ENCODE peak calls at places on chromosomes 5 and 9, in ten cellular contexts. One of them, this sample, is unnamed.

GRCh38 chr5:125083932-125084331 is 337.5 kb upstream of the ZNF608 start:
- DNase-seq in substantia nigra: no peak
- DNase-seq in dermis blood vessel endothelial cell: no peak
- DNase-seq in bronchial epithelial cell: peak; percentile 75
- DNase-seq in BE2C: no peak
- DNase-seq in NCI-H1105: no peak
- DNase-seq in activated CD4-positive, CD25-positive, alpha-beta regulatory T cell: no peak
- DNase-seq in activated naive CD4-positive, alpha-beta T cell treated with anti-CD3 and anti-CD28 coated beads, Interleukin-2, amount 50 U/mL, for 72 hours: no peak
- DNase-seq in nucleus accumbens: no peak
- DNase-seq in GM10248: no peak
- DNase-seq in this sample: no peak

GRCh38 chr5:141322261-141322660 is 1.7 kb upstream of the TAF7 start:
- DNase-seq in activated naive CD4-positive, alpha-beta T cell treated with anti-CD3 and anti-CD28 coated beads, Interleukin-2, amount 50 U/mL, for 72 hours: no peak
- DNase-seq in dermis blood vessel endothelial cell: no peak
- DNase-seq in NCI-H1105: no peak
- DNase-seq in BE2C: no peak
- DNase-seq in substantia nigra: no peak
- DNase-seq in nucleus accumbens: no peak
- DNase-seq in GM10248: no peak
- DNase-seq in activated CD4-positive, CD25-positive, alpha-beta regulatory T cell: no peak
- DNase-seq in bronchial epithelial cell: no peak
- DNase-seq in this sample: no peak

GRCh38 chr5:151870820-151871219 is 53.8 kb downstream of the GLRA1 start:
- DNase-seq in nucleus accumbens: no peak
- DNase-seq in dermis blood vessel endothelial cell: peak; percentile 18
- DNase-seq in bronchial epithelial cell: peak; percentile 66
- DNase-seq in BE2C: no peak
- DNase-seq in activated naive CD4-positive, alpha-beta T cell treated with anti-CD3 and anti-CD28 coated beads, Interleukin-2, amount 50 U/mL, for 72 hours: no peak
- DNase-seq in GM10248: no peak
- DNase-seq in activated CD4-positive, CD25-positive, alpha-beta regulatory T cell: no peak
- DNase-seq in substantia nigra: no peak
- DNase-seq in NCI-H1105: no peak
- DNase-seq in this sample: no peak

GRCh38 chr5:7157083-7157482 is 238.9 kb upstream of the ADCY2 start:
- DNase-seq in BE2C: no peak
- DNase-seq in GM10248: no peak
- DNase-seq in nucleus accumbens: no peak
- DNase-seq in activated CD4-positive, CD25-positive, alpha-beta regulatory T cell: no peak
- DNase-seq in substantia nigra: no peak
- DNase-seq in NCI-H1105: no peak
- DNase-seq in bronchial epithelial cell: no peak
- DNase-seq in dermis blood vessel endothelial cell: no peak
- DNase-seq in activated naive CD4-positive, alpha-beta T cell treated with anti-CD3 and anti-CD28 coated beads, Interleukin-2, amount 50 U/mL, for 72 hours: no peak
- DNase-seq in this sample: no peak

GRCh38 chr5:171986772-171987171 is 19.7 kb downstream of the FBXW11 start:
- DNase-seq in GM10248: no peak
- DNase-seq in bronchial epithelial cell: no peak
- DNase-seq in NCI-H1105: no peak
- DNase-seq in activated naive CD4-positive, alpha-beta T cell treated with anti-CD3 and anti-CD28 coated beads, Interleukin-2, amount 50 U/mL, for 72 hours: no peak
- DNase-seq in dermis blood vessel endothelial cell: no peak
- DNase-seq in activated CD4-positive, CD25-positive, alpha-beta regulatory T cell: no peak
- DNase-seq in nucleus accumbens: no peak
- DNase-seq in substantia nigra: no peak
- DNase-seq in BE2C: no peak
- DNase-seq in this sample: no peak

GRCh38 chr5:88667187-88668141 is 215.5 kb downstream of the MEF2C start:
- DNase-seq in bronchial epithelial cell: no peak
- DNase-seq in substantia nigra: no peak
- DNase-seq in activated CD4-positive, CD25-positive, alpha-beta regulatory T cell: no peak
- DNase-seq in nucleus accumbens: no peak
- DNase-seq in NCI-H1105: no peak
- DNase-seq in BE2C: no peak
- DNase-seq in dermis blood vessel endothelial cell: no peak
- DNase-seq in activated naive CD4-positive, alpha-beta T cell treated with anti-CD3 and anti-CD28 coated beads, Interleukin-2, amount 50 U/mL, for 72 hours: no peak
- DNase-seq in GM10248: no peak
- DNase-seq in this sample: peak; percentile 74

GRCh38 chr5:126921471-126922091 is 108.8 kb downstream of the MARCHF3 start:
- DNase-seq in activated CD4-positive, CD25-positive, alpha-beta regulatory T cell: no peak
- DNase-seq in GM10248: no peak
- DNase-seq in NCI-H1105: no peak
- DNase-seq in activated naive CD4-positive, alpha-beta T cell treated with anti-CD3 and anti-CD28 coated beads, Interleukin-2, amount 50 U/mL, for 72 hours: no peak
- DNase-seq in dermis blood vessel endothelial cell: no peak
- DNase-seq in bronchial epithelial cell: no peak
- DNase-seq in BE2C: no peak
- DNase-seq in substantia nigra: no peak
- DNase-seq in nucleus accumbens: no peak
- DNase-seq in this sample: no peak

GRCh38 chr9:114011313-114011712 is 66.8 kb downstream of the AMBP start:
- DNase-seq in nucleus accumbens: no peak
- DNase-seq in activated naive CD4-positive, alpha-beta T cell treated with anti-CD3 and anti-CD28 coated beads, Interleukin-2, amount 50 U/mL, for 72 hours: no peak
- DNase-seq in GM10248: no peak
- DNase-seq in dermis blood vessel endothelial cell: no peak
- DNase-seq in BE2C: peak; percentile 87
- DNase-seq in activated CD4-positive, CD25-positive, alpha-beta regulatory T cell: no peak
- DNase-seq in bronchial epithelial cell: no peak
- DNase-seq in substantia nigra: no peak
- DNase-seq in NCI-H1105: no peak
- DNase-seq in this sample: no peak

GRCh38 chr9:117046666-117047327 is 359.7 kb downstream of the TRIM32 start:
- DNase-seq in dermis blood vessel endothelial cell: no peak
- DNase-seq in nucleus accumbens: no peak
- DNase-seq in activated CD4-positive, CD25-positive, alpha-beta regulatory T cell: no peak
- DNase-seq in activated naive CD4-positive, alpha-beta T cell treated with anti-CD3 and anti-CD28 coated beads, Interleukin-2, amount 50 U/mL, for 72 hours: no peak
- DNase-seq in NCI-H1105: no peak
- DNase-seq in BE2C: no peak
- DNase-seq in GM10248: no peak
- DNase-seq in substantia nigra: no peak
- DNase-seq in bronchial epithelial cell: peak; percentile 10
- DNase-seq in this sample: peak; percentile 51

GRCh38 chr9:87865626-87866025 is 17.1 kb upstream of the SPATA31E1 start:
- DNase-seq in dermis blood vessel endothelial cell: no peak
- DNase-seq in bronchial epithelial cell: no peak
- DNase-seq in BE2C: no peak
- DNase-seq in activated naive CD4-positive, alpha-beta T cell treated with anti-CD3 and anti-CD28 coated beads, Interleukin-2, amount 50 U/mL, for 72 hours: no peak
- DNase-seq in substantia nigra: no peak
- DNase-seq in nucleus accumbens: no peak
- DNase-seq in GM10248: no peak
- DNase-seq in activated CD4-positive, CD25-positive, alpha-beta regulatory T cell: no peak
- DNase-seq in NCI-H1105: no peak
- DNase-seq in this sample: no peak

GRCh38 chr9:91951944-91952520 is 2.0 kb upstream of the ROR2 start:
- DNase-seq in substantia nigra: no peak
- DNase-seq in NCI-H1105: no peak
- DNase-seq in GM10248: no peak
- DNase-seq in activated CD4-positive, CD25-positive, alpha-beta regulatory T cell: no peak
- DNase-seq in bronchial epithelial cell: no peak
- DNase-seq in BE2C: no peak
- DNase-seq in nucleus accumbens: no peak
- DNase-seq in dermis blood vessel endothelial cell: no peak
- DNase-seq in activated naive CD4-positive, alpha-beta T cell treated with anti-CD3 and anti-CD28 coated beads, Interleukin-2, amount 50 U/mL, for 72 hours: no peak
- DNase-seq in this sample: no peak

GRCh38 chr5:1272201-1272600 is 22.7 kb downstream of the TERT start:
- DNase-seq in bronchial epithelial cell: no peak
- DNase-seq in BE2C: no peak
- DNase-seq in dermis blood vessel endothelial cell: no peak
- DNase-seq in GM10248: no peak
- DNase-seq in nucleus accumbens: no peak
- DNase-seq in substantia nigra: no peak
- DNase-seq in NCI-H1105: no peak
- DNase-seq in activated naive CD4-positive, alpha-beta T cell treated with anti-CD3 and anti-CD28 coated beads, Interleukin-2, amount 50 U/mL, for 72 hours: no peak
- DNase-seq in activated CD4-positive, CD25-positive, alpha-beta regulatory T cell: no peak
- DNase-seq in this sample: no peak

GRCh38 chr5:68242743-68243142 is 27.2 kb downstream of the PIK3R1 start:
- DNase-seq in activated naive CD4-positive, alpha-beta T cell treated with anti-CD3 and anti-CD28 coated beads, Interleukin-2, amount 50 U/mL, for 72 hours: no peak
- DNase-seq in activated CD4-positive, CD25-positive, alpha-beta regulatory T cell: no peak
- DNase-seq in substantia nigra: no peak
- DNase-seq in NCI-H1105: no peak
- DNase-seq in nucleus accumbens: no peak
- DNase-seq in dermis blood vessel endothelial cell: peak; percentile 86
- DNase-seq in GM10248: no peak
- DNase-seq in BE2C: no peak
- DNase-seq in bronchial epithelial cell: no peak
- DNase-seq in this sample: no peak

GRCh38 chr5:178440163-178440545 is 150.0 kb downstream of the COL23A1 start:
- DNase-seq in activated CD4-positive, CD25-positive, alpha-beta regulatory T cell: no peak
- DNase-seq in BE2C: no peak
- DNase-seq in GM10248: no peak
- DNase-seq in NCI-H1105: no peak
- DNase-seq in substantia nigra: no peak
- DNase-seq in dermis blood vessel endothelial cell: no peak
- DNase-seq in activated naive CD4-positive, alpha-beta T cell treated with anti-CD3 and anti-CD28 coated beads, Interleukin-2, amount 50 U/mL, for 72 hours: no peak
- DNase-seq in nucleus accumbens: no peak
- DNase-seq in bronchial epithelial cell: no peak
- DNase-seq in this sample: no peak

GRCh38 chr5:78638423-78638822 is 10.1 kb downstream of the LHFPL2 start:
- DNase-seq in nucleus accumbens: peak; percentile 44
- DNase-seq in activated naive CD4-positive, alpha-beta T cell treated with anti-CD3 and anti-CD28 coated beads, Interleukin-2, amount 50 U/mL, for 72 hours: no peak
- DNase-seq in NCI-H1105: no peak
- DNase-seq in dermis blood vessel endothelial cell: peak; percentile 100
- DNase-seq in substantia nigra: no peak
- DNase-seq in GM10248: no peak
- DNase-seq in activated CD4-positive, CD25-positive, alpha-beta regulatory T cell: no peak
- DNase-seq in BE2C: peak; percentile 83
- DNase-seq in bronchial epithelial cell: peak; percentile 86
- DNase-seq in this sample: no peak